ENCODE peak calls at places on chromosomes 13 and 19, in eight cellular contexts. One of them, this sample, is unnamed.

GRCh38 chr19:34734601-34735103 is 609 bp downstream of the ZNF181 start:
- DNase-seq in psoas muscle: no peak
- DNase-seq in endodermal cell: peak; percentile 48
- DNase-seq in coronary artery: no peak
- DNase-seq in AG04450: no peak
- DNase-seq in cardiac muscle cell: no peak
- DNase-seq in MM.1S: no peak
- DNase-seq in CD4-positive, CD25-positive, alpha-beta regulatory T cell: no peak
- DNase-seq in this sample: no peak

GRCh38 chr13:79937311-79938243 is 403.3 kb downstream of the SPRY2 start:
- DNase-seq in AG04450: no peak
- DNase-seq in endodermal cell: peak; percentile 35
- DNase-seq in coronary artery: no peak
- DNase-seq in cardiac muscle cell: no peak
- DNase-seq in psoas muscle: no peak
- DNase-seq in MM.1S: no peak
- DNase-seq in CD4-positive, CD25-positive, alpha-beta regulatory T cell: no peak
- DNase-seq in this sample: no peak

GRCh38 chr19:22545751-22546150 is 88.4 kb upstream of the ZNF492 start:
- DNase-seq in cardiac muscle cell: no peak
- DNase-seq in CD4-positive, CD25-positive, alpha-beta regulatory T cell: no peak
- DNase-seq in endodermal cell: peak; percentile 80
- DNase-seq in MM.1S: peak; percentile 42
- DNase-seq in psoas muscle: no peak
- DNase-seq in coronary artery: no peak
- DNase-seq in AG04450: no peak
- DNase-seq in this sample: no peak

GRCh38 chr13:35953537-35954206 is 177.5 kb downstream of the DCLK1 start:
- DNase-seq in coronary artery: peak; percentile 82
- DNase-seq in CD4-positive, CD25-positive, alpha-beta regulatory T cell: no peak
- DNase-seq in AG04450: peak; percentile 79
- DNase-seq in cardiac muscle cell: peak; percentile 71
- DNase-seq in psoas muscle: peak; percentile 76
- DNase-seq in endodermal cell: peak; percentile 88
- DNase-seq in MM.1S: peak; percentile 51
- DNase-seq in this sample: peak; percentile 44

GRCh38 chr19:13843104-13843921 is 33.6 kb upstream of the NANOS3 start:
- DNase-seq in MM.1S: no peak
- DNase-seq in psoas muscle: peak; percentile 57
- DNase-seq in CD4-positive, CD25-positive, alpha-beta regulatory T cell: no peak
- DNase-seq in AG04450: no peak
- DNase-seq in endodermal cell: peak; percentile 83
- DNase-seq in cardiac muscle cell: peak; percentile 42
- DNase-seq in coronary artery: no peak
- DNase-seq in this sample: no peak

GRCh38 chr13:42279986-42280385 is 8.0 kb downstream of the AKAP11 start:
- DNase-seq in CD4-positive, CD25-positive, alpha-beta regulatory T cell: no peak
- DNase-seq in AG04450: no peak
- DNase-seq in endodermal cell: no peak
- DNase-seq in coronary artery: no peak
- DNase-seq in psoas muscle: no peak
- DNase-seq in MM.1S: no peak
- DNase-seq in cardiac muscle cell: no peak
- DNase-seq in this sample: no peak

GRCh38 chr19:36160821-36161596 is 8.8 kb upstream of the COX7A1 start:
- DNase-seq in AG04450: no peak
- DNase-seq in MM.1S: no peak
- DNase-seq in coronary artery: no peak
- DNase-seq in psoas muscle: no peak
- DNase-seq in endodermal cell: peak; percentile 78
- DNase-seq in CD4-positive, CD25-positive, alpha-beta regulatory T cell: no peak
- DNase-seq in cardiac muscle cell: no peak
- DNase-seq in this sample: no peak

GRCh38 chr13:25059943-25060342 is 36.0 kb upstream of the PABPC3 start:
- DNase-seq in MM.1S: no peak
- DNase-seq in cardiac muscle cell: no peak
- DNase-seq in endodermal cell: no peak
- DNase-seq in psoas muscle: no peak
- DNase-seq in coronary artery: no peak
- DNase-seq in AG04450: no peak
- DNase-seq in CD4-positive, CD25-positive, alpha-beta regulatory T cell: no peak
- DNase-seq in this sample: no peak

GRCh38 chr19:3868770-3869456 is at the start of gene ZFR2:
- DNase-seq in cardiac muscle cell: peak; percentile 63
- DNase-seq in AG04450: no peak
- DNase-seq in CD4-positive, CD25-positive, alpha-beta regulatory T cell: no peak
- DNase-seq in coronary artery: no peak
- DNase-seq in psoas muscle: no peak
- DNase-seq in MM.1S: no peak
- DNase-seq in endodermal cell: peak; percentile 94
- DNase-seq in this sample: no peak

GRCh38 chr19:13459351-13459750 is 46.9 kb downstream of the CACNA1A start:
- DNase-seq in MM.1S: no peak
- DNase-seq in CD4-positive, CD25-positive, alpha-beta regulatory T cell: no peak
- DNase-seq in endodermal cell: peak; percentile 46
- DNase-seq in psoas muscle: no peak
- DNase-seq in coronary artery: no peak
- DNase-seq in cardiac muscle cell: no peak
- DNase-seq in AG04450: no peak
- DNase-seq in this sample: no peak

GRCh38 chr19:53333466-53334449 is at the start of gene ZNF845:
- DNase-seq in AG04450: peak; percentile 73
- DNase-seq in endodermal cell: peak; percentile 99
- DNase-seq in cardiac muscle cell: peak; percentile 93
- DNase-seq in MM.1S: peak; percentile 63
- DNase-seq in CD4-positive, CD25-positive, alpha-beta regulatory T cell: peak; percentile 87
- DNase-seq in coronary artery: peak; percentile 96
- DNase-seq in psoas muscle: peak; percentile 91
- DNase-seq in this sample: peak; percentile 94

GRCh38 chr13:99176309-99177276 is 24.1 kb upstream of the UBAC2 start:
- DNase-seq in AG04450: no peak
- DNase-seq in coronary artery: no peak
- DNase-seq in CD4-positive, CD25-positive, alpha-beta regulatory T cell: peak; percentile 66
- DNase-seq in psoas muscle: peak; percentile 69
- DNase-seq in cardiac muscle cell: peak; percentile 82
- DNase-seq in endodermal cell: peak; percentile 94
- DNase-seq in MM.1S: peak; percentile 73
- DNase-seq in this sample: peak; percentile 77

GRCh38 chr19:54570316-54570715 is 3.3 kb upstream of the LILRA2 start:
- DNase-seq in AG04450: no peak
- DNase-seq in coronary artery: no peak
- DNase-seq in psoas muscle: no peak
- DNase-seq in cardiac muscle cell: no peak
- DNase-seq in CD4-positive, CD25-positive, alpha-beta regulatory T cell: no peak
- DNase-seq in MM.1S: no peak
- DNase-seq in endodermal cell: no peak
- DNase-seq in this sample: no peak

GRCh38 chr19:18086590-18087138 is at the start of gene IL12RB1:
- DNase-seq in CD4-positive, CD25-positive, alpha-beta regulatory T cell: peak; percentile 52
- DNase-seq in MM.1S: peak; percentile 62
- DNase-seq in psoas muscle: no peak
- DNase-seq in endodermal cell: no peak
- DNase-seq in AG04450: no peak
- DNase-seq in cardiac muscle cell: no peak
- DNase-seq in coronary artery: no peak
- DNase-seq in this sample: peak; percentile 61

DNA sequence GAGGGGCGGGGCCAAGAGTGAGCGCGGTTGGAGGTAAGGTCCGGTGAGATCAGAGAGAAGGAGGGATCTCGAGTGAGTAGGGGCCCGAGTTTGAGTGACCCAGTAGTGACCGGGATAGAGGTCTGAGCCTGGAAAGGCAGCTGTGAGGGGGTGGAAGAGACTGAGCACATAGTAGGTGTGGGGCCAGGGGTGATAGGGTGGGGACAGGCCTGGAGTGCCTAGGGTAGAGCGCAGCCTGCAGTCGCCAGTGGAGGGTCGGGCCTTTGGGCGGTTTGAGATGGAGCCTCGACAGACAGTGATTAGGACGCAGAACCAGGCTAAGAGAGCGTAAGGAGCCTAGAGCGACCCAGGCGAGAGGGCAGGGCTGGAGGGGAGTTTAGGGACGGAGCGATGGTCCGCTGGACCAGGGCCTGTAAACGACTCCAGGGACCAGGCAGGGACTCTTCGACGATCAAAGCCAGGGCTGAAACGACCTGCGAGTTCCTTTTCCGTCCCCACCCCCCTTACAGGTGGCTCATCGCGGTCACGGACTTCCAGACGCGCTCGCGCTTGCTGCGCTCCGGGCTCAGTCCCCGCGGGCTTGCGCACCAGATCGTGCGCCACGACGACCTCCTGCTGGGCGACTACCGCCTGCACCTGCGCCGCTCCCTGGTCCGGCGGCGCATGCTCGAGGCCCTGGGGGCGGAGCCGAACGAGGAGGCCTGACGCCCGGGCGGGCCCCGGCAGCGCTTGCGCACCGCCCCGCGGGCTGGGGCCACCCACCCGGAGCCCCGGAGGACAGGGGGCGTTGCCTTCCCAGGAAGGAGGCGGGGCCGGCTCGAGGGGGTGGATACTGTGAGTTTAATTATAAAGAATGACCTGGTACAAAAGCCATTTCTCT is 9.4 kb downstream of the C19orf81 start:
- DNase-seq in psoas muscle: peak; percentile 49
- DNase-seq in CD4-positive, CD25-positive, alpha-beta regulatory T cell: peak; percentile 7
- DNase-seq in AG04450: no peak
- DNase-seq in coronary artery: no peak
- DNase-seq in cardiac muscle cell: peak; percentile 96
- DNase-seq in endodermal cell: peak; percentile 97
- DNase-seq in MM.1S: no peak
- DNase-seq in this sample: peak; percentile 82
- H3K27ac ChIP-seq in psoas muscle: no peak overlapping the region
- H3K27ac ChIP-seq in CD4-positive, CD25-positive, alpha-beta regulatory T cell: no peak overlapping the region
- H3K27ac ChIP-seq in AG04450: peak overlapping the region; percentile 39
- H3K27ac ChIP-seq in coronary artery: no peak overlapping the region
- H3K27ac ChIP-seq in cardiac muscle cell: peak overlapping the region; percentile 91
- H3K27ac ChIP-seq in endodermal cell: peak overlapping the region; percentile 90
- H3K27ac ChIP-seq in MM.1S: no peak overlapping the region
- H3K27ac ChIP-seq in this sample: peak overlapping the region; percentile 76

DNA sequence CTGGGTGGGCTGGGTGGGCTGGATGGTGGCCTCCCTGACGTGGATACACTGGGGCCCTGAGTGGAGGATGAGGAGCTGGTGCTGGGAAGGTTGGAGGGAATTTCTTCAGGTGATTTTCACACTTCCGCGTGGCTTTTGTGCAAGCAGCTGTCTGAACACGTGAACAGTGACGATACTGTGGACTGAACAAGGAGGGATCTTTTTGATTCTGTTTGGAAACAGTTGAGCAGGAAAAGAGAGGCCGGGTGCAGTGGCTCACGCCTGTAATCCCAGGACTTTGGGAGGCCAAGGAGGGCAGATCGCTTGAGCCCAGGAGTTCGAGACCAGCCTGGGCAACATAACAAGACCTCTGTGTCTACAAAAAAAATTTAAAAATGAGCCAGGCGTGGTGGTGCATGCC is 9.1 kb upstream of the GTF2F1 start:
- DNase-seq in AG04450: no peak
- DNase-seq in cardiac muscle cell: no peak
- DNase-seq in endodermal cell: no peak
- DNase-seq in coronary artery: no peak
- DNase-seq in MM.1S: no peak
- DNase-seq in psoas muscle: no peak
- DNase-seq in CD4-positive, CD25-positive, alpha-beta regulatory T cell: no peak
- DNase-seq in this sample: no peak
- H3K4me3 ChIP-seq in AG04450: no peak overlapping the region
- H3K4me3 ChIP-seq in cardiac muscle cell: no peak overlapping the region
- H3K4me3 ChIP-seq in endodermal cell: no peak overlapping the region
- H3K4me3 ChIP-seq in coronary artery: no peak overlapping the region
- H3K4me3 ChIP-seq in MM.1S: no peak overlapping the region
- H3K4me3 ChIP-seq in psoas muscle: no peak overlapping the region
- H3K4me3 ChIP-seq in CD4-positive, CD25-positive, alpha-beta regulatory T cell: no peak overlapping the region
- H3K4me3 ChIP-seq in this sample: no peak overlapping the region

GRCh38 chr13:50421457-50422130 is 406.4 kb downstream of the KCNRG start:
- DNase-seq in coronary artery: no peak
- DNase-seq in CD4-positive, CD25-positive, alpha-beta regulatory T cell: no peak
- DNase-seq in AG04450: no peak
- DNase-seq in psoas muscle: no peak
- DNase-seq in endodermal cell: no peak
- DNase-seq in MM.1S: no peak
- DNase-seq in cardiac muscle cell: no peak
- DNase-seq in this sample: no peak

GRCh38 chr13:50419896-50420295 is 404.7 kb downstream of the KCNRG start:
- DNase-seq in AG04450: no peak
- DNase-seq in CD4-positive, CD25-positive, alpha-beta regulatory T cell: no peak
- DNase-seq in cardiac muscle cell: no peak
- DNase-seq in coronary artery: no peak
- DNase-seq in MM.1S: no peak
- DNase-seq in psoas muscle: no peak
- DNase-seq in endodermal cell: no peak
- DNase-seq in this sample: no peak

GRCh38 chr13:50424993-50425392 is 409.7 kb downstream of the KCNRG start:
- DNase-seq in endodermal cell: no peak
- DNase-seq in psoas muscle: no peak
- DNase-seq in AG04450: no peak
- DNase-seq in CD4-positive, CD25-positive, alpha-beta regulatory T cell: no peak
- DNase-seq in coronary artery: no peak
- DNase-seq in cardiac muscle cell: no peak
- DNase-seq in MM.1S: no peak
- DNase-seq in this sample: no peak

GRCh38 chr13:50420720-50421456 is 405.6 kb downstream of the KCNRG start:
- DNase-seq in MM.1S: no peak
- DNase-seq in AG04450: no peak
- DNase-seq in endodermal cell: no peak
- DNase-seq in psoas muscle: no peak
- DNase-seq in cardiac muscle cell: no peak
- DNase-seq in CD4-positive, CD25-positive, alpha-beta regulatory T cell: no peak
- DNase-seq in coronary artery: no peak
- DNase-seq in this sample: no peak

GRCh38 chr13:50422181-50423148 is 407.2 kb downstream of the KCNRG start:
- DNase-seq in psoas muscle: no peak
- DNase-seq in coronary artery: no peak
- DNase-seq in cardiac muscle cell: no peak
- DNase-seq in MM.1S: no peak
- DNase-seq in endodermal cell: no peak
- DNase-seq in CD4-positive, CD25-positive, alpha-beta regulatory T cell: no peak
- DNase-seq in AG04450: no peak
- DNase-seq in this sample: no peak
- H3K27ac ChIP-seq in psoas muscle: peak overlapping the region; percentile 87
- H3K27ac ChIP-seq in coronary artery: no peak overlapping the region
- H3K27ac ChIP-seq in cardiac muscle cell: no peak overlapping the region
- H3K27ac ChIP-seq in MM.1S: no peak overlapping the region
- H3K27ac ChIP-seq in endodermal cell: no peak overlapping the region
- H3K27ac ChIP-seq in CD4-positive, CD25-positive, alpha-beta regulatory T cell: no peak overlapping the region
- H3K27ac ChIP-seq in AG04450: no peak overlapping the region
- H3K27ac ChIP-seq in this sample: no peak overlapping the region

DNA sequence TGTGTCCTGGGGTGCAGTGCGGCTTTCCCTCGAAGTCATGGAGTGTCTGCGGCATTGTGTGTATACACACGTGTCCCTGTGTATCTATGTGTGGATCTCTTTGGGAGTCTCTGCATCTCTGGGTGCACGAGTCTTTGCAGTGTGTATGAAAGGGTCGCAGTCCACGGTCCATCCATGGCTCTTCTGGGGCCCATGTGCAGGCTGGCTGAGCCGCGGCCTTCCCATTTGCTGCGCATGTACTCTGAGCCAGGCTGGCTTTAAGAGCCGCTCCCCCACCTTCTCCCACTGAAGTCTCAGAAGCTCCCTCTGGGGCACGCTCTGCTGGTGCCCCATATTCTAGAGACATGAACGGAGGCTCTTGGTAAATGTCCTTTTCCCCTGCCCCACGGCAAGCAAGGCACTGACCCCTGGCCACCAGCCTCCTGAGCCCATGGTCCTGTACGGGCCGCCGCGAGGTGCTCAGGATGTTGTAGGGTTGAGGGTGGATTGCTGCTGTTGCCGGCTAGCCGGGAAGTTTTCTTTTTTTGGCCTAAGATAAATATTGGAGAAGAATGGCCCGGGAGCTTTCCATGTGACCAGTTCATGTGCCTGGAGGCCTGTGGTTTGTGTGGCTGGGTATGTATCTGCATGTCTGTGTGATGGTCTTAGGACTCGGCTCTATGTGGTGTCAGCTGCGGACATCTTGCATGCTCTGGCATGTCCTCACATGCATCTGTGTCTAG is 31.9 kb downstream of the PAK4 start:
- DNase-seq in psoas muscle: no peak
- DNase-seq in MM.1S: no peak
- DNase-seq in endodermal cell: no peak
- DNase-seq in cardiac muscle cell: no peak
- DNase-seq in AG04450: no peak
- DNase-seq in CD4-positive, CD25-positive, alpha-beta regulatory T cell: no peak
- DNase-seq in coronary artery: no peak
- DNase-seq in this sample: no peak
- H3K4me3 ChIP-seq in psoas muscle: no peak overlapping the region
- H3K4me3 ChIP-seq in MM.1S: no peak overlapping the region
- H3K4me3 ChIP-seq in endodermal cell: no peak overlapping the region
- H3K4me3 ChIP-seq in cardiac muscle cell: no peak overlapping the region
- H3K4me3 ChIP-seq in AG04450: no peak overlapping the region
- H3K4me3 ChIP-seq in CD4-positive, CD25-positive, alpha-beta regulatory T cell: no peak overlapping the region
- H3K4me3 ChIP-seq in coronary artery: peak overlapping the region; percentile 1
- H3K4me3 ChIP-seq in this sample: no peak overlapping the region